ENCODE peak calls at places on chromosomes 12 and 14, in ten cellular contexts. One of them, this sample, is unnamed.

GRCh38 chr12:92597118-92597517 is 105.7 kb upstream of the PLEKHG7 start:
- DNase-seq in neural progenitor cell: no peak
- DNase-seq in thyroid gland: no peak
- DNase-seq in AG09309: no peak
- DNase-seq in tibial artery: no peak
- DNase-seq in HFF-Myc: no peak
- DNase-seq in progenitor cell of endocrine pancreas: no peak
- DNase-seq in HFFc6: no peak
- DNase-seq in A673: no peak
- DNase-seq in activated B cell treated with CpG ODN at 0.5 μM for 24 hours: no peak
- DNase-seq in this sample: no peak

GRCh38 chr14:24080142-24080530 is 8.8 kb downstream of the CPNE6 start:
- DNase-seq in neural progenitor cell: peak
- DNase-seq in HFFc6: no peak
- DNase-seq in AG09309: no peak
- DNase-seq in activated B cell treated with CpG ODN at 0.5 μM for 24 hours: no peak
- DNase-seq in HFF-Myc: no peak
- DNase-seq in tibial artery: no peak
- DNase-seq in progenitor cell of endocrine pancreas: no peak
- DNase-seq in A673: no peak
- DNase-seq in thyroid gland: no peak
- DNase-seq in this sample: no peak

GRCh38 chr12:70983692-70984091 is 63.2 kb upstream of the PTPRR start:
- DNase-seq in HFFc6: no peak
- DNase-seq in progenitor cell of endocrine pancreas: no peak
- DNase-seq in neural progenitor cell: peak
- DNase-seq in HFF-Myc: no peak
- DNase-seq in thyroid gland: no peak
- DNase-seq in activated B cell treated with CpG ODN at 0.5 μM for 24 hours: no peak
- DNase-seq in A673: no peak
- DNase-seq in AG09309: no peak
- DNase-seq in tibial artery: no peak
- DNase-seq in this sample: no peak

GRCh38 chr14:68576496-68577244 is 216.2 kb downstream of the ZFP36L1 start:
- DNase-seq in thyroid gland: no peak
- DNase-seq in tibial artery: no peak
- DNase-seq in activated B cell treated with CpG ODN at 0.5 μM for 24 hours: no peak
- DNase-seq in HFFc6: peak
- DNase-seq in progenitor cell of endocrine pancreas: no peak
- DNase-seq in A673: no peak
- DNase-seq in neural progenitor cell: no peak
- DNase-seq in AG09309: no peak
- DNase-seq in HFF-Myc: no peak
- DNase-seq in this sample: no peak

GRCh38 chr12:69151254-69151751 is 88.1 kb upstream of the CPSF6 start:
- DNase-seq in HFF-Myc: no peak
- DNase-seq in tibial artery: no peak
- DNase-seq in progenitor cell of endocrine pancreas: no peak
- DNase-seq in neural progenitor cell: no peak
- DNase-seq in activated B cell treated with CpG ODN at 0.5 μM for 24 hours: no peak
- DNase-seq in thyroid gland: no peak
- DNase-seq in A673: no peak
- DNase-seq in AG09309: peak
- DNase-seq in HFFc6: no peak
- DNase-seq in this sample: no peak

GRCh38 chr14:48536318-48536717 is 860.9 kb upstream of the MDGA2 start:
- DNase-seq in HFF-Myc: no peak
- DNase-seq in A673: peak
- DNase-seq in tibial artery: no peak
- DNase-seq in AG09309: no peak
- DNase-seq in progenitor cell of endocrine pancreas: no peak
- DNase-seq in HFFc6: no peak
- DNase-seq in neural progenitor cell: peak
- DNase-seq in activated B cell treated with CpG ODN at 0.5 μM for 24 hours: no peak
- DNase-seq in thyroid gland: no peak
- DNase-seq in this sample: no peak

GRCh38 chr14:55339770-55340169 is 68.5 kb downstream of the FBXO34 start:
- DNase-seq in thyroid gland: no peak
- DNase-seq in HFF-Myc: no peak
- DNase-seq in AG09309: no peak
- DNase-seq in HFFc6: no peak
- DNase-seq in progenitor cell of endocrine pancreas: no peak
- DNase-seq in A673: no peak
- DNase-seq in neural progenitor cell: no peak
- DNase-seq in tibial artery: no peak
- DNase-seq in activated B cell treated with CpG ODN at 0.5 μM for 24 hours: no peak
- DNase-seq in this sample: no peak

GRCh38 chr14:32694795-32695449 is 243.8 kb upstream of the NPAS3 start:
- DNase-seq in activated B cell treated with CpG ODN at 0.5 μM for 24 hours: no peak
- DNase-seq in thyroid gland: no peak
- DNase-seq in AG09309: no peak
- DNase-seq in neural progenitor cell: no peak
- DNase-seq in progenitor cell of endocrine pancreas: no peak
- DNase-seq in HFF-Myc: no peak
- DNase-seq in tibial artery: no peak
- DNase-seq in A673: no peak
- DNase-seq in HFFc6: no peak
- DNase-seq in this sample: no peak

GRCh38 chr14:92384461-92385133 is 61.6 kb downstream of the SLC24A4 start:
- DNase-seq in HFFc6: no peak
- DNase-seq in A673: no peak
- DNase-seq in thyroid gland: no peak
- DNase-seq in AG09309: no peak
- DNase-seq in HFF-Myc: no peak
- DNase-seq in progenitor cell of endocrine pancreas: no peak
- DNase-seq in activated B cell treated with CpG ODN at 0.5 μM for 24 hours: no peak
- DNase-seq in neural progenitor cell: no peak
- DNase-seq in tibial artery: no peak
- DNase-seq in this sample: no peak

GRCh38 chr14:75495399-75495798 is 26.9 kb upstream of the BATF start:
- DNase-seq in thyroid gland: no peak
- DNase-seq in HFFc6: no peak
- DNase-seq in progenitor cell of endocrine pancreas: no peak
- DNase-seq in activated B cell treated with CpG ODN at 0.5 μM for 24 hours: no peak
- DNase-seq in AG09309: no peak
- DNase-seq in HFF-Myc: no peak
- DNase-seq in A673: no peak
- DNase-seq in tibial artery: no peak
- DNase-seq in neural progenitor cell: no peak
- DNase-seq in this sample: no peak

GRCh38 chr14:59359451-59360124 is 105.6 kb downstream of the GPR135 start:
- DNase-seq in A673: peak
- DNase-seq in thyroid gland: no peak
- DNase-seq in neural progenitor cell: no peak
- DNase-seq in HFFc6: no peak
- DNase-seq in AG09309: no peak
- DNase-seq in activated B cell treated with CpG ODN at 0.5 μM for 24 hours: no peak
- DNase-seq in HFF-Myc: no peak
- DNase-seq in progenitor cell of endocrine pancreas: no peak
- DNase-seq in tibial artery: no peak
- DNase-seq in this sample: no peak

GRCh38 chr14:73014105-73014504 is 12.8 kb downstream of the ZFYVE1 start:
- DNase-seq in AG09309: no peak
- DNase-seq in HFF-Myc: no peak
- DNase-seq in A673: no peak
- DNase-seq in tibial artery: no peak
- DNase-seq in neural progenitor cell: no peak
- DNase-seq in thyroid gland: no peak
- DNase-seq in progenitor cell of endocrine pancreas: no peak
- DNase-seq in HFFc6: no peak
- DNase-seq in activated B cell treated with CpG ODN at 0.5 μM for 24 hours: no peak
- DNase-seq in this sample: no peak

GRCh38 chr12:1234073-1234472 is 243.1 kb downstream of the ERC1 start:
- DNase-seq in HFFc6: no peak
- DNase-seq in progenitor cell of endocrine pancreas: no peak
- DNase-seq in AG09309: no peak
- DNase-seq in A673: no peak
- DNase-seq in tibial artery: no peak
- DNase-seq in neural progenitor cell: no peak
- DNase-seq in thyroid gland: no peak
- DNase-seq in HFF-Myc: peak
- DNase-seq in activated B cell treated with CpG ODN at 0.5 μM for 24 hours: no peak
- DNase-seq in this sample: no peak

GRCh38 chr12:111174283-111175108 is 194.4 kb downstream of the PHETA1 start:
- DNase-seq in progenitor cell of endocrine pancreas: no peak
- DNase-seq in HFFc6: no peak
- DNase-seq in A673: peak
- DNase-seq in thyroid gland: no peak
- DNase-seq in neural progenitor cell: peak
- DNase-seq in tibial artery: no peak
- DNase-seq in HFF-Myc: no peak
- DNase-seq in activated B cell treated with CpG ODN at 0.5 μM for 24 hours: no peak
- DNase-seq in AG09309: no peak
- DNase-seq in this sample: no peak

GRCh38 chr14:99036594-99037293 is 235.3 kb downstream of the BCL11B start:
- DNase-seq in thyroid gland: no peak
- DNase-seq in tibial artery: peak
- DNase-seq in AG09309: no peak
- DNase-seq in A673: no peak
- DNase-seq in HFFc6: no peak
- DNase-seq in HFF-Myc: no peak
- DNase-seq in neural progenitor cell: peak
- DNase-seq in activated B cell treated with CpG ODN at 0.5 μM for 24 hours: no peak
- DNase-seq in progenitor cell of endocrine pancreas: no peak
- DNase-seq in this sample: no peak

GRCh38 chr12:86727151-86727550 is 471.0 kb upstream of the MGAT4C start:
- DNase-seq in A673: no peak
- DNase-seq in progenitor cell of endocrine pancreas: no peak
- DNase-seq in tibial artery: no peak
- DNase-seq in neural progenitor cell: no peak
- DNase-seq in HFF-Myc: no peak
- DNase-seq in HFFc6: no peak
- DNase-seq in thyroid gland: no peak
- DNase-seq in activated B cell treated with CpG ODN at 0.5 μM for 24 hours: no peak
- DNase-seq in AG09309: no peak
- DNase-seq in this sample: no peak

GRCh38 chr12:19507823-19508222 is 68.5 kb downstream of the AEBP2 start:
- DNase-seq in activated B cell treated with CpG ODN at 0.5 μM for 24 hours: no peak
- DNase-seq in thyroid gland: no peak
- DNase-seq in HFFc6: peak
- DNase-seq in A673: peak
- DNase-seq in progenitor cell of endocrine pancreas: no peak
- DNase-seq in AG09309: no peak
- DNase-seq in neural progenitor cell: no peak
- DNase-seq in tibial artery: no peak
- DNase-seq in HFF-Myc: peak
- DNase-seq in this sample: no peak
- TF ChIP-seq CTCF in activated B cell treated with CpG ODN at 0.5 μM for 24 hours: no peak
- TF ChIP-seq CTCF in thyroid gland: peak
- TF ChIP-seq CTCF in HFFc6: peak
- TF ChIP-seq CTCF in A673: peak
- TF ChIP-seq CTCF in progenitor cell of endocrine pancreas: peak
- TF ChIP-seq CTCF in AG09309: peak
- TF ChIP-seq CTCF in neural progenitor cell: no peak
- TF ChIP-seq CTCF in tibial artery: peak
- TF ChIP-seq CTCF in HFF-Myc: no peak
- TF ChIP-seq CTCF in this sample: no peak

DNA sequence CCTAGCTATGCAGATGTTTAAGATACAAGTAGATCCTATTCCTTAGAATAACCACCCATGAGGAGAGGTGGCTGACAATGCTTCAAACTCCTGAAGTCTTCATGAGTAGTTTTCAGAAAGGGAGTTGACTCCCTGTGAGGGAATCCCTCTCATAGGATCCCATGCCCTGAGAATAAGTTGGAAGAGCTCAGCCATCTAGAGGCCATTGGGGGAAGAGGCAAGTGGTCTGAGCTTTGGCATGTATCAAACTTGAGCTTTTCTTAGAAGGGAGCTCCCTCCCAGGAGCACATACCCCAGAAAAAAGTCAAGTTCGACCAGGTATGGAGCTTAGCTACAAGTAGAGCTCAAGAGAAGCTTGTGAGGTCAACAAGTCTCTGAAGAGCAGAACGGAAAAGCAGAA is 165.7 kb upstream of the RBM19 start:
- DNase-seq in progenitor cell of endocrine pancreas: no peak
- DNase-seq in A673: no peak
- DNase-seq in thyroid gland: no peak
- DNase-seq in activated B cell treated with CpG ODN at 0.5 μM for 24 hours: no peak
- DNase-seq in tibial artery: no peak
- DNase-seq in HFF-Myc: no peak
- DNase-seq in HFFc6: no peak
- DNase-seq in neural progenitor cell: no peak
- DNase-seq in AG09309: no peak
- DNase-seq in this sample: no peak
- TF ChIP-seq CTCF in progenitor cell of endocrine pancreas: peak
- TF ChIP-seq CTCF in A673: no peak
- TF ChIP-seq CTCF in thyroid gland: no peak
- TF ChIP-seq CTCF in activated B cell treated with CpG ODN at 0.5 μM for 24 hours: no peak
- TF ChIP-seq CTCF in tibial artery: no peak
- TF ChIP-seq CTCF in HFF-Myc: peak
- TF ChIP-seq CTCF in HFFc6: peak
- TF ChIP-seq CTCF in neural progenitor cell: peak
- TF ChIP-seq CTCF in AG09309: peak
- TF ChIP-seq CTCF in this sample: no peak

DNA sequence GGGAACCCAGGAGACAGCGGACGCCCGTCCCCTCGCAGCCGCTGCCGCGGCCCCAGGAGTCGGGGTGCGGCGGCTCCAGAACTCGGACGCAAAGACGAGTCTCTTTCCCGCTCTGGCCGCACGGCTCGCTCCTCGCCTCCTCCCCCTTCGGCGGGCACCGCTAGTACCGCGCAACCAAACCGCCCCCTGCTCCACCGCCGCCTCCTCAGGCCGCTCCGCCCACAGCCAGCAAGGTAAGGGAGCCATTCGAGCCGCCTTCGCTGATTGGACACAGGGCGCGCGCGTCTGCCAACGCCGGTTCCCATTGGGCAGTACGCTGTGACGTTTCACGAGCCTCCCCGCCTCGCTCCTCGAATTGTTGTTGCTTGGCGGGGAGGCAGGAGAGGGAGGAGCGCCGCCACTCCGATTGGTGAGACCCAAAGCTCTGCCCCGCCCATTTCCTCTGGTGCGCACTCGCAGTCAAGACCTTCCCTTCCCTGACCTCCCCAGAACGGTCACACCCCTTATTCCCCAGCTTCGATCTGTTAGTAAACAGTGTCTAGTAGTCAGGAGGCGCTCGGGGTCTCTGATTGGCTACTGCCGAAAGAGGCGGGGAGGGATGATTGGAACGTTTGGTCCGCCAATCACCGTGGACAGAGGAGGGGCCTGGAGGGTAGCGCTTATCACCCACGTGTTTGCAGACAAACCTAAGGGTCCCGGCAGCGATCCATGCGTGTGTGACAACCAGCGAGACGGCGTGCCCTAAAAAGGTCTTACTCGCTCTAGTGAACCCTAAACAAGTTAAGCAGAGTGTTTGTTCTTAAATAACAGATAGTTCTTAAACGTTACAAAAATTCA is at the start of gene RPS6KA5:
- DNase-seq in A673: peak
- DNase-seq in tibial artery: peak
- DNase-seq in HFFc6: peak
- DNase-seq in HFF-Myc: peak
- DNase-seq in thyroid gland: peak
- DNase-seq in progenitor cell of endocrine pancreas: peak
- DNase-seq in AG09309: peak
- DNase-seq in activated B cell treated with CpG ODN at 0.5 μM for 24 hours: peak
- DNase-seq in neural progenitor cell: peak
- DNase-seq in this sample: peak
- TF ChIP-seq CTCF in A673: no peak
- TF ChIP-seq CTCF in tibial artery: peak
- TF ChIP-seq CTCF in HFFc6: no peak
- TF ChIP-seq CTCF in HFF-Myc: no peak
- TF ChIP-seq CTCF in thyroid gland: no peak
- TF ChIP-seq CTCF in progenitor cell of endocrine pancreas: no peak
- TF ChIP-seq CTCF in AG09309: no peak
- TF ChIP-seq CTCF in activated B cell treated with CpG ODN at 0.5 μM for 24 hours: no peak
- TF ChIP-seq CTCF in neural progenitor cell: no peak
- TF ChIP-seq CTCF in this sample: no peak

GRCh38 chr14:26531894-26532293 is 65.9 kb downstream of the NOVA1 start:
- DNase-seq in thyroid gland: no peak
- DNase-seq in neural progenitor cell: no peak
- DNase-seq in HFFc6: no peak
- DNase-seq in HFF-Myc: no peak
- DNase-seq in activated B cell treated with CpG ODN at 0.5 μM for 24 hours: no peak
- DNase-seq in progenitor cell of endocrine pancreas: no peak
- DNase-seq in AG09309: no peak
- DNase-seq in tibial artery: no peak
- DNase-seq in A673: peak
- DNase-seq in this sample: no peak
- TF ChIP-seq CTCF in thyroid gland: no peak
- TF ChIP-seq CTCF in neural progenitor cell: no peak
- TF ChIP-seq CTCF in HFFc6: no peak
- TF ChIP-seq CTCF in HFF-Myc: no peak
- TF ChIP-seq CTCF in activated B cell treated with CpG ODN at 0.5 μM for 24 hours: no peak
- TF ChIP-seq CTCF in progenitor cell of endocrine pancreas: no peak
- TF ChIP-seq CTCF in AG09309: no peak
- TF ChIP-seq CTCF in tibial artery: no peak
- TF ChIP-seq CTCF in A673: peak
- TF ChIP-seq CTCF in this sample: no peak

This sample was measured in omental fat pad.